ENCODE peak calls at places on chromosomes 6 and 20, in six cellular contexts. I is caudate nucleus; C is stimulated activated CD4-positive, alpha-beta T cell treated with anti-CD3 and anti-CD28 coated beads, TNF-alpha, amount 100 ng/mL, for 24 hours; V is GM13976; R is T1000; Z is EL. W is an unnamed sample.

GRCh38 chr6:29984992-29985391 is 42.7 kb downstream of the HLA-A start:
- DNase-seq in I (no peak), C (no peak), V (no peak), R (no peak), Z (no peak), W (no peak)

GRCh38 chr6:26332843-26333242 is 32.2 kb upstream of the BTN3A2 start:
- DNase-seq in I (no peak), C (no peak), V (no peak), R (no peak), Z (no peak), W (no peak)

GRCh38 chr6:78607188-78607587 is 260.2 kb upstream of the IRAK1BP1 start:
- DNase-seq in I (no peak), C (no peak), V (no peak), R (no peak), Z (peak; percentile 62), W (no peak)

GRCh38 chr6:170553686-170554085 is 483 bp upstream of the TBP start:
- DNase-seq in I (peak; percentile 79), C (no peak), V (peak; percentile 47), R (no peak), Z (no peak), W (peak; percentile 30)

GRCh38 chr6:148164645-148165044 is 178.0 kb upstream of the SASH1 start:
- DNase-seq in I (no peak), C (no peak), V (no peak), R (no peak), Z (no peak), W (no peak)

GRCh38 chr6:95847061-95847460 is 168.7 kb upstream of the FUT9 start:
- DNase-seq in I (no peak), C (no peak), V (no peak), R (no peak), Z (no peak), W (no peak)

GRCh38 chr20:11296951-11297350 is 620.7 kb upstream of the BTBD3 start:
- DNase-seq in I (no peak), C (no peak), V (no peak), R (no peak), Z (no peak), W (no peak)

GRCh38 chr20:15827628-15828027 is 745.6 kb downstream of the KIF16B start:
- DNase-seq in I (no peak), C (no peak), V (no peak), R (no peak), Z (no peak), W (no peak)

GRCh38 chr6:151024597-151024996 is 159.1 kb downstream of the MTHFD1L start:
- DNase-seq in I (no peak), C (no peak), V (no peak), R (no peak), Z (no peak), W (no peak)

GRCh38 chr20:25296094-25297093 is 48.5 kb downstream of the PYGB start:
- DNase-seq in I (peak; percentile 19), C (no peak), V (peak; percentile 69), R (no peak), Z (peak; percentile 28), W (peak; percentile 59)

GRCh38 chr20:59455392-59456341 is 148.7 kb upstream of the PHACTR3 start:
- DNase-seq in I (no peak), C (no peak), V (peak; percentile 45), R (no peak), Z (peak; percentile 15), W (no peak)

GRCh38 chr6:57013501-57013900 is 33.0 kb upstream of the KIAA1586 start:
- DNase-seq in I (no peak), C (no peak), V (no peak), R (peak; percentile 54), Z (peak; percentile 94), W (no peak)

GRCh38 chr6:34179106-34179720 is 33.3 kb upstream of the GRM4 start:
- DNase-seq in I (no peak), C (no peak), V (no peak), R (no peak), Z (no peak), W (no peak)

GRCh38 chr20:1636621-1637020 is 16.8 kb upstream of the SIRPB1 start:
- DNase-seq in I (no peak), C (no peak), V (no peak), R (no peak), Z (no peak), W (no peak)

GRCh38 chr20:44646641-44647274 is 4.7 kb downstream of the ADA start:
- DNase-seq in I (no peak), C (no peak), V (peak; percentile 77), R (no peak), Z (peak; percentile 60), W (peak; percentile 77)

GRCh38 chr20:10609726-10610125 is 64.1 kb downstream of the JAG1 start:
- DNase-seq in I (no peak), C (no peak), V (no peak), R (no peak), Z (peak; percentile 32), W (no peak)

GRCh38 chr20:44207066-44207723 is 3.4 kb downstream of the OSER1 start:
- DNase-seq in I (no peak), C (no peak), V (no peak), R (no peak), Z (no peak), W (no peak)

GRCh38 chr6:13846841-13847240 is 32.5 kb upstream of the MCUR1 start:
- DNase-seq in I (no peak), C (no peak), V (no peak), R (no peak), Z (no peak), W (no peak)

GRCh38 chr6:11956781-11957180 is 55.3 kb upstream of the HIVEP1 start:
- DNase-seq in I (no peak), C (no peak), V (no peak), R (no peak), Z (no peak), W (no peak)

GRCh38 chr20:44495257-44495656 is 19.6 kb downstream of the TTPAL start:
- DNase-seq in I (no peak), C (no peak), V (no peak), R (no peak), Z (peak; percentile 72), W (no peak)

GRCh38 chr20:12627485-12627884 is 381.3 kb upstream of the SPTLC3 start:
- DNase-seq in I (no peak), C (no peak), V (no peak), R (no peak), Z (no peak), W (no peak)

GRCh38 chr6:74757788-74758187 is 448.1 kb downstream of the COL12A1 start:
- DNase-seq in I (no peak), C (no peak), V (no peak), R (no peak), Z (no peak), W (no peak)

GRCh38 chr20:13022401-13023170 is 13.8 kb downstream of the SPTLC3 start:
- DNase-seq in I (peak; percentile 41), C (no peak), V (no peak), R (no peak), Z (peak; percentile 77), W (no peak)

GRCh38 chr20:35953411-35954199 is 697 bp downstream of the SCAND1 start:
- DNase-seq in I (peak; percentile 57), C (peak; percentile 26), V (peak; percentile 61), R (peak; percentile 52), Z (peak; percentile 49), W (peak; percentile 47)

GRCh38 chr20:11980263-11980662 is 62.6 kb downstream of the BTBD3 start:
- DNase-seq in I (no peak), C (no peak), V (no peak), R (no peak), Z (no peak), W (no peak)

GRCh38 chr6:143164565-143165105 is 103.9 kb downstream of the AIG1 start:
- DNase-seq in I (no peak), C (no peak), V (no peak), R (no peak), Z (no peak), W (no peak)

W was measured in GM10248.